ENCODE peak calls at places on chromosome 15, in seven cellular contexts. One of them, this sample, is unnamed.

GRCh38 chr15:56817690-56818089 is 84.4 kb upstream of the ZNF280D start:
- DNase-seq in A549: no peak
- DNase-seq in midbrain: no peak
- DNase-seq in posterior cingulate gyrus: no peak
- DNase-seq in RWPE1: no peak
- DNase-seq in activated CD4-positive, alpha-beta T cell treated with anti-CD3 and anti-CD28 coated beads, Interleukin-2, amount 50 U/mL, for 4 hours: no peak
- DNase-seq in glutamatergic neuron: no peak
- DNase-seq in this sample: no peak

GRCh38 chr15:58748787-58749531 is 548 bp downstream of the ADAM10 start:
- DNase-seq in A549: peak; percentile 52
- DNase-seq in midbrain: peak; percentile 57
- DNase-seq in posterior cingulate gyrus: peak; percentile 88
- DNase-seq in RWPE1: no peak
- DNase-seq in activated CD4-positive, alpha-beta T cell treated with anti-CD3 and anti-CD28 coated beads, Interleukin-2, amount 50 U/mL, for 4 hours: peak; percentile 26
- DNase-seq in glutamatergic neuron: peak; percentile 68
- DNase-seq in this sample: peak; percentile 54

GRCh38 chr15:25268166-25268565 is 170.7 kb downstream of the UBE3A start:
- DNase-seq in A549: peak; percentile 11
- DNase-seq in midbrain: no peak
- DNase-seq in posterior cingulate gyrus: no peak
- DNase-seq in RWPE1: no peak
- DNase-seq in activated CD4-positive, alpha-beta T cell treated with anti-CD3 and anti-CD28 coated beads, Interleukin-2, amount 50 U/mL, for 4 hours: no peak
- DNase-seq in glutamatergic neuron: no peak
- DNase-seq in this sample: no peak

GRCh38 chr15:36814085-36814484 is 234.7 kb downstream of the CDIN1 start:
- DNase-seq in A549: peak; percentile 30
- DNase-seq in midbrain: no peak
- DNase-seq in posterior cingulate gyrus: no peak
- DNase-seq in RWPE1: no peak
- DNase-seq in activated CD4-positive, alpha-beta T cell treated with anti-CD3 and anti-CD28 coated beads, Interleukin-2, amount 50 U/mL, for 4 hours: no peak
- DNase-seq in glutamatergic neuron: no peak
- DNase-seq in this sample: no peak

GRCh38 chr15:63157891-63158431 is 684 bp upstream of the RPS27L start:
- DNase-seq in A549: peak; percentile 86
- DNase-seq in midbrain: peak; percentile 66
- DNase-seq in posterior cingulate gyrus: no peak
- DNase-seq in RWPE1: peak; percentile 42
- DNase-seq in activated CD4-positive, alpha-beta T cell treated with anti-CD3 and anti-CD28 coated beads, Interleukin-2, amount 50 U/mL, for 4 hours: no peak
- DNase-seq in glutamatergic neuron: peak; percentile 39
- DNase-seq in this sample: peak; percentile 50

GRCh38 chr15:45187894-45188830 is at the start of gene SHF:
- DNase-seq in A549: peak; percentile 18
- DNase-seq in midbrain: peak; percentile 49
- DNase-seq in posterior cingulate gyrus: peak; percentile 93
- DNase-seq in RWPE1: peak; percentile 41
- DNase-seq in activated CD4-positive, alpha-beta T cell treated with anti-CD3 and anti-CD28 coated beads, Interleukin-2, amount 50 U/mL, for 4 hours: peak; percentile 82
- DNase-seq in glutamatergic neuron: peak; percentile 83
- DNase-seq in this sample: peak; percentile 68

GRCh38 chr15:70770863-70771262 is 7.5 kb upstream of the UACA start:
- DNase-seq in A549: no peak
- DNase-seq in midbrain: no peak
- DNase-seq in posterior cingulate gyrus: no peak
- DNase-seq in RWPE1: peak; percentile 78
- DNase-seq in activated CD4-positive, alpha-beta T cell treated with anti-CD3 and anti-CD28 coated beads, Interleukin-2, amount 50 U/mL, for 4 hours: no peak
- DNase-seq in glutamatergic neuron: no peak
- DNase-seq in this sample: no peak

GRCh38 chr15:36996121-36996520 is 104.2 kb downstream of the MEIS2 start:
- DNase-seq in A549: no peak
- DNase-seq in midbrain: no peak
- DNase-seq in posterior cingulate gyrus: no peak
- DNase-seq in RWPE1: no peak
- DNase-seq in activated CD4-positive, alpha-beta T cell treated with anti-CD3 and anti-CD28 coated beads, Interleukin-2, amount 50 U/mL, for 4 hours: no peak
- DNase-seq in glutamatergic neuron: no peak
- DNase-seq in this sample: no peak

GRCh38 chr15:36506733-36507356 is 72.6 kb upstream of the CDIN1 start:
- DNase-seq in A549: no peak
- DNase-seq in midbrain: no peak
- DNase-seq in posterior cingulate gyrus: no peak
- DNase-seq in RWPE1: no peak
- DNase-seq in activated CD4-positive, alpha-beta T cell treated with anti-CD3 and anti-CD28 coated beads, Interleukin-2, amount 50 U/mL, for 4 hours: no peak
- DNase-seq in glutamatergic neuron: no peak
- DNase-seq in this sample: no peak